ENCODE peak calls at places on chromosomes 11 and 22, in six cellular contexts. Y, A, W, O, R and P are unnamed samples.

GRCh38 chr22:36773935-36774334 is 2.0 kb downstream of the IFT27 start:
- DNase-seq in Y (no peak), A (peak; percentile 25), W (no peak), O (peak; percentile 57), R (no peak), P (no peak)

GRCh38 chr11:69393178-69393832 is 88.2 kb upstream of the LINC01488 start:
- DNase-seq in Y (no peak), A (no peak), W (peak; percentile 37), O (no peak), R (no peak), P (no peak)

GRCh38 chr22:38866399-38867123 is 5.5 kb downstream of the CBX6 start:
- DNase-seq in Y (peak; percentile 38), A (no peak), W (no peak), O (no peak), R (no peak), P (no peak)

GRCh38 chr11:87722756-87723599 is 452.3 kb downstream of the RAB38 start:
- DNase-seq in Y (no peak), A (peak; percentile 16), W (no peak), O (peak; percentile 19), R (no peak), P (no peak)

GRCh38 chr22:25404556-25404922 is 159.9 kb upstream of the GRK3 start:
- DNase-seq in Y (no peak), A (no peak), W (no peak), O (no peak), R (no peak), P (no peak)

GRCh38 chr11:47269829-47270305 is at the start of gene MADD:
- DNase-seq in Y (peak; percentile 92), A (peak; percentile 87), W (peak; percentile 93), O (peak; percentile 89), R (peak; percentile 92), P (peak; percentile 93)

GRCh38 chr11:110317516-110317932 is 21.1 kb upstream of the RDX start:
- DNase-seq in Y (no peak), A (no peak), W (no peak), O (peak; percentile 61), R (no peak), P (no peak)

GRCh38 chr11:10499452-10500262 is 41.3 kb downstream of the RNF141 start:
- DNase-seq in Y (no peak), A (no peak), W (no peak), O (no peak), R (no peak), P (no peak)

GRCh38 chr11:116454020-116454645 is 318.7 kb downstream of the BUD13 start:
- DNase-seq in Y (no peak), A (peak; percentile 13), W (no peak), O (peak; percentile 51), R (no peak), P (no peak)

GRCh38 chr11:79110308-79110707 is 330.5 kb downstream of the TENM4 start:
- DNase-seq in Y (no peak), A (no peak), W (no peak), O (no peak), R (no peak), P (no peak)

GRCh38 chr22:49720279-49720959 is 107.3 kb downstream of the BRD1 start:
- DNase-seq in Y (no peak), A (no peak), W (no peak), O (no peak), R (no peak), P (no peak)

GRCh38 chr11:113477321-113477720 is 2.1 kb upstream of the DRD2 start:
- DNase-seq in Y (no peak), A (no peak), W (no peak), O (peak; percentile 48), R (no peak), P (no peak)

GRCh38 chr11:38143852-38144251 is 1545.8 kb upstream of the RAG2 start:
- DNase-seq in Y (no peak), A (no peak), W (no peak), O (no peak), R (no peak), P (no peak)

GRCh38 chr22:42654696-42655095 is 5.5 kb upstream of the CYB5R3 start:
- DNase-seq in Y (no peak), A (no peak), W (no peak), O (no peak), R (no peak), P (no peak)

GRCh38 chr11:4797212-4797611 is 7.0 kb downstream of the OR52R1 start:
- DNase-seq in Y (no peak), A (no peak), W (no peak), O (no peak), R (no peak), P (no peak)

GRCh38 chr11:62880231-62880802 is 379 bp upstream of the SLC3A2 start:
- DNase-seq in Y (peak; percentile 71), A (peak; percentile 73), W (no peak), O (peak; percentile 90), R (peak; percentile 14), P (no peak)

GRCh38 chr11:46356911-46357482 is 9.7 kb downstream of the DGKZ start:
- DNase-seq in Y (no peak), A (peak; percentile 86), W (no peak), O (peak; percentile 81), R (no peak), P (no peak)

GRCh38 chr11:47908198-47908597 is 60.0 kb upstream of the NUP160 start:
- DNase-seq in Y (no peak), A (peak; percentile 70), W (no peak), O (peak; percentile 86), R (no peak), P (no peak)

GRCh38 chr22:33438273-33438672 is 380.1 kb upstream of the SYN3 start:
- DNase-seq in Y (no peak), A (no peak), W (peak; percentile 80), O (peak; percentile 69), R (no peak), P (no peak)

GRCh38 chr22:50085211-50085999 is at the start of gene MLC1:
- DNase-seq in Y (no peak), A (peak; percentile 92), W (no peak), O (peak; percentile 72), R (peak; percentile 17), P (no peak)

GRCh38 chr11:90288207-90288821 is 65.5 kb upstream of the CHORDC1 start:
- DNase-seq in Y (no peak), A (no peak), W (no peak), O (peak; percentile 9), R (no peak), P (no peak)

GRCh38 chr11:88709567-88709966 is 356.2 kb downstream of the GRM5 start:
- DNase-seq in Y (no peak), A (no peak), W (no peak), O (no peak), R (no peak), P (no peak)

GRCh38 chr11:104094576-104094975 is 58.1 kb downstream of the DDI1 start:
- DNase-seq in Y (no peak), A (no peak), W (no peak), O (no peak), R (no peak), P (no peak)

GRCh38 chr11:2804701-2805387 is 80.7 kb downstream of the CDKN1C start:
- DNase-seq in Y (peak; percentile 44), A (no peak), W (peak; percentile 39), O (no peak), R (no peak), P (peak; percentile 11)

GRCh38 chr11:69359735-69360470 is 65.9 kb downstream of the MYEOV start:
- DNase-seq in Y (no peak), A (no peak), W (no peak), O (peak; percentile 47), R (no peak), P (no peak)

GRCh38 chr11:83241291-83241946 is 44.7 kb downstream of the CCDC90B start:
- DNase-seq in Y (no peak), A (peak; percentile 18), W (no peak), O (peak; percentile 75), R (no peak), P (no peak)

DNA sequence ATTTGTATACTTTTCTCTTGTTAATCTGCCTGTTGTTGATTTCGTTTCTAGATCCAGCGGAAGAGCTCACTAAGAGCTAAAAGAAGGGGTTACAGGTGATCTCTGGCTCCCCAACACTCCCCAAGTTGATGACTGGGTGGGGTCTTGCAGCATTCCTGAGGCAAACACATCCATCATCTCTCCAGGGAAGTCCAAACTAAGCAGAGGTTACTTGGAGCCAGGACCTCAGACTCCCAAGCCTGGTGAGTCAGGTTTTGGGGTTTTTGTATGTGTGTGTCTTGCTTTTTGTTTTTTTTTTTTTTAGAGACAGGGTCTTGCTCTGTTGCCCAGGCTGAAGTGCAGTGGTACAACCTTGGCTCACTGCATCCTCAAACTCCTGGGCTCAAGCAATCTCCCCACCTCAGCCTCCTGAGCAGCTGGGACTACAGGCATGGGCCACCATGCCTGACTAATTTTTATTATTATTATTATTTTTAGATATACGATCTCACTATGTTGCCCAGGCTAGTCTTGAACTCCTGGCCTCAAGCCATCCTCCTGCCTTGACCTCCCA is 11.5 kb upstream of the RPS3 start:
- DNase-seq in Y (no peak), A (no peak), W (no peak), O (no peak), R (no peak), P (no peak)
- H3K27ac ChIP-seq in Y (peak overlapping the region; percentile 27), A (no peak overlapping the region), W (no peak overlapping the region), O (no peak overlapping the region), R (no peak overlapping the region), P (no peak overlapping the region)

GRCh38 chr11:70757241-70757640 is 358.9 kb downstream of the CTTN start:
- DNase-seq in Y (no peak), A (no peak), W (peak; percentile 26), O (no peak), R (no peak), P (no peak)

GRCh38 chr11:70756756-70757155 is 358.4 kb downstream of the CTTN start:
- DNase-seq in Y (no peak), A (no peak), W (no peak), O (no peak), R (no peak), P (no peak)

GRCh38 chr11:70756341-70756740 is 358.0 kb downstream of the CTTN start:
- DNase-seq in Y (peak; percentile 31), A (no peak), W (peak; percentile 28), O (no peak), R (no peak), P (no peak)

GRCh38 chr11:70759846-70760245 is 361.5 kb downstream of the CTTN start:
- DNase-seq in Y (no peak), A (no peak), W (peak; percentile 6), O (no peak), R (no peak), P (no peak)

DNA sequence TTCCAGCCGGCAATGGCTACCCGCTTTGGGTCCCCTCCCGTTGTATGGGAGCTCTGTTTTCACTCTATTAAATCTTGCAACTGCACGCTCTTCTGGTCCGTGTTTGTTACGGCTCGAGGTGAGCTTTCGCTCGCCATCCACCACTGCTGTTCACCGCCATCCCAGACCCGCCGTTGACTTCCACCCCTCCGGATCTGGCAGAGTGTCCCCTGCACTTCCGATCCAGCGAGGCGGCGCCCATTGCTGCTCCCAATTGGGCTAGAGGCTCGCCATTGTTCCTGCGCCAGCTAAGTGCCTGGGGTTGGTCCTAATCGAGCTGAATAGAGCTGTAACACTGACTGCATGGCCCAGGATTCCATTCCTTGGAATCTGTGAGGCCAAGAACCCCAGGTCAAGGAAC is 359.9 kb downstream of the CTTN start:
- DNase-seq in Y (no peak), A (no peak), W (peak; percentile 17), O (no peak), R (no peak), P (no peak)
- H3K27me3 ChIP-seq in Y (peaks cover 8% of the 10 kb centered on the region), A (no peaks in the 10 kb centered on the region), W (no peaks in the 10 kb centered on the region), O (no peaks in the 10 kb centered on the region), R (no peaks in the 10 kb centered on the region), P (no peaks in the 10 kb centered on the region)

GRCh38 chr22:19175026-19175601 is 3.4 kb downstream of the SLC25A1 start:
- DNase-seq in Y (no peak), A (no peak), W (no peak), O (no peak), R (no peak), P (no peak)
- H3K27ac ChIP-seq in Y (no peak overlapping the region), A (peak overlapping the region; percentile 93), W (no peak overlapping the region), O (peak overlapping the region; percentile 56), R (no peak overlapping the region), P (no peak overlapping the region)

GRCh38 chr11:77163271-77163670 is 35.2 kb downstream of the MYO7A start:
- DNase-seq in Y (no peak), A (no peak), W (no peak), O (no peak), R (no peak), P (no peak)
- H3K27me3 ChIP-seq in Y (no peaks in the 10 kb centered on the region), A (no peaks in the 10 kb centered on the region), W (no peaks in the 10 kb centered on the region), O (no peaks in the 10 kb centered on the region), R (no peaks in the 10 kb centered on the region), P (no peaks in the 10 kb centered on the region)